ENCODE peak calls at places on chromosomes 4 and X, in eight cellular contexts. One of them, this sample, is unnamed.

GRCh38 chrX:107978707-107979307 is 3.4 kb downstream of the TEX13B start:
- DNase-seq in T-helper 9 cell: no peak
- DNase-seq in astrocyte of the spinal cord: peak; percentile 5
- DNase-seq in smooth muscle cell of the brain vasculature: no peak
- DNase-seq in left colon: no peak
- DNase-seq in stromal cell of bone marrow: peak; percentile 8
- DNase-seq in stimulated activated CD8-positive, alpha-beta memory T cell treated with anti-CD3 and anti-CD28 coated beads, Interleukin-15, amount 100 ng/mL, for 1 hour: no peak
- DNase-seq in activated T-helper 1 cell treated with Interleukin-2 at 50 U/mL for 16 hours: no peak
- DNase-seq in this sample: peak; percentile 15

GRCh38 chr4:152509595-152510209 is 26.2 kb downstream of the FBXW7 start:
- DNase-seq in left colon: no peak
- DNase-seq in T-helper 9 cell: no peak
- DNase-seq in astrocyte of the spinal cord: no peak
- DNase-seq in activated T-helper 1 cell treated with Interleukin-2 at 50 U/mL for 16 hours: no peak
- DNase-seq in stromal cell of bone marrow: no peak
- DNase-seq in stimulated activated CD8-positive, alpha-beta memory T cell treated with anti-CD3 and anti-CD28 coated beads, Interleukin-15, amount 100 ng/mL, for 1 hour: no peak
- DNase-seq in smooth muscle cell of the brain vasculature: no peak
- DNase-seq in this sample: no peak

GRCh38 chr4:96194993-96195392 is 355.1 kb downstream of the PDHA2 start:
- DNase-seq in smooth muscle cell of the brain vasculature: no peak
- DNase-seq in activated T-helper 1 cell treated with Interleukin-2 at 50 U/mL for 16 hours: no peak
- DNase-seq in left colon: no peak
- DNase-seq in stromal cell of bone marrow: no peak
- DNase-seq in astrocyte of the spinal cord: peak; percentile 36
- DNase-seq in T-helper 9 cell: no peak
- DNase-seq in stimulated activated CD8-positive, alpha-beta memory T cell treated with anti-CD3 and anti-CD28 coated beads, Interleukin-15, amount 100 ng/mL, for 1 hour: no peak
- DNase-seq in this sample: no peak

GRCh38 chrX:137574102-137574783 is 8.3 kb downstream of the ZIC3 start:
- DNase-seq in activated T-helper 1 cell treated with Interleukin-2 at 50 U/mL for 16 hours: no peak
- DNase-seq in stromal cell of bone marrow: no peak
- DNase-seq in astrocyte of the spinal cord: peak; percentile 81
- DNase-seq in left colon: no peak
- DNase-seq in stimulated activated CD8-positive, alpha-beta memory T cell treated with anti-CD3 and anti-CD28 coated beads, Interleukin-15, amount 100 ng/mL, for 1 hour: no peak
- DNase-seq in T-helper 9 cell: no peak
- DNase-seq in smooth muscle cell of the brain vasculature: no peak
- DNase-seq in this sample: no peak

GRCh38 chr4:72365016-72365415 is 204.0 kb downstream of the ADAMTS3 start:
- DNase-seq in astrocyte of the spinal cord: no peak
- DNase-seq in activated T-helper 1 cell treated with Interleukin-2 at 50 U/mL for 16 hours: no peak
- DNase-seq in stromal cell of bone marrow: no peak
- DNase-seq in stimulated activated CD8-positive, alpha-beta memory T cell treated with anti-CD3 and anti-CD28 coated beads, Interleukin-15, amount 100 ng/mL, for 1 hour: no peak
- DNase-seq in T-helper 9 cell: no peak
- DNase-seq in smooth muscle cell of the brain vasculature: no peak
- DNase-seq in left colon: no peak
- DNase-seq in this sample: no peak

GRCh38 chr4:83112678-83113428 is 1.7 kb downstream of the PLAC8 start:
- DNase-seq in activated T-helper 1 cell treated with Interleukin-2 at 50 U/mL for 16 hours: no peak
- DNase-seq in left colon: no peak
- DNase-seq in smooth muscle cell of the brain vasculature: no peak
- DNase-seq in stimulated activated CD8-positive, alpha-beta memory T cell treated with anti-CD3 and anti-CD28 coated beads, Interleukin-15, amount 100 ng/mL, for 1 hour: no peak
- DNase-seq in stromal cell of bone marrow: no peak
- DNase-seq in astrocyte of the spinal cord: peak; percentile 36
- DNase-seq in T-helper 9 cell: no peak
- DNase-seq in this sample: peak; percentile 52

GRCh38 chr4:48780867-48781219 is 764 bp upstream of the FRYL start:
- DNase-seq in activated T-helper 1 cell treated with Interleukin-2 at 50 U/mL for 16 hours: no peak
- DNase-seq in left colon: peak; percentile 80
- DNase-seq in stromal cell of bone marrow: no peak
- DNase-seq in stimulated activated CD8-positive, alpha-beta memory T cell treated with anti-CD3 and anti-CD28 coated beads, Interleukin-15, amount 100 ng/mL, for 1 hour: no peak
- DNase-seq in smooth muscle cell of the brain vasculature: no peak
- DNase-seq in astrocyte of the spinal cord: no peak
- DNase-seq in T-helper 9 cell: peak; percentile 15
- DNase-seq in this sample: peak; percentile 45

GRCh38 chrX:110006826-110007375 is 4.0 kb downstream of the TMEM164 start:
- DNase-seq in stromal cell of bone marrow: no peak
- DNase-seq in T-helper 9 cell: no peak
- DNase-seq in smooth muscle cell of the brain vasculature: no peak
- DNase-seq in astrocyte of the spinal cord: no peak
- DNase-seq in activated T-helper 1 cell treated with Interleukin-2 at 50 U/mL for 16 hours: no peak
- DNase-seq in stimulated activated CD8-positive, alpha-beta memory T cell treated with anti-CD3 and anti-CD28 coated beads, Interleukin-15, amount 100 ng/mL, for 1 hour: no peak
- DNase-seq in left colon: no peak
- DNase-seq in this sample: peak; percentile 14

GRCh38 chr4:24273148-24273547 is 311.2 kb downstream of the DHX15 start:
- DNase-seq in stromal cell of bone marrow: no peak
- DNase-seq in smooth muscle cell of the brain vasculature: no peak
- DNase-seq in activated T-helper 1 cell treated with Interleukin-2 at 50 U/mL for 16 hours: no peak
- DNase-seq in T-helper 9 cell: no peak
- DNase-seq in astrocyte of the spinal cord: no peak
- DNase-seq in left colon: no peak
- DNase-seq in stimulated activated CD8-positive, alpha-beta memory T cell treated with anti-CD3 and anti-CD28 coated beads, Interleukin-15, amount 100 ng/mL, for 1 hour: no peak
- DNase-seq in this sample: no peak

GRCh38 chr4:151100517-151100916 is 1.1 kb downstream of the RPS3A start:
- DNase-seq in activated T-helper 1 cell treated with Interleukin-2 at 50 U/mL for 16 hours: no peak
- DNase-seq in T-helper 9 cell: no peak
- DNase-seq in stromal cell of bone marrow: no peak
- DNase-seq in stimulated activated CD8-positive, alpha-beta memory T cell treated with anti-CD3 and anti-CD28 coated beads, Interleukin-15, amount 100 ng/mL, for 1 hour: no peak
- DNase-seq in astrocyte of the spinal cord: no peak
- DNase-seq in smooth muscle cell of the brain vasculature: no peak
- DNase-seq in left colon: no peak
- DNase-seq in this sample: no peak

GRCh38 chrX:95718746-95719145 is 965.9 kb upstream of the DIAPH2 start:
- DNase-seq in stromal cell of bone marrow: no peak
- DNase-seq in stimulated activated CD8-positive, alpha-beta memory T cell treated with anti-CD3 and anti-CD28 coated beads, Interleukin-15, amount 100 ng/mL, for 1 hour: no peak
- DNase-seq in astrocyte of the spinal cord: no peak
- DNase-seq in activated T-helper 1 cell treated with Interleukin-2 at 50 U/mL for 16 hours: no peak
- DNase-seq in smooth muscle cell of the brain vasculature: no peak
- DNase-seq in T-helper 9 cell: no peak
- DNase-seq in left colon: no peak
- DNase-seq in this sample: no peak

GRCh38 chrX:46918434-46918833 is 6.2 kb downstream of the JADE3 start:
- DNase-seq in activated T-helper 1 cell treated with Interleukin-2 at 50 U/mL for 16 hours: no peak
- DNase-seq in astrocyte of the spinal cord: no peak
- DNase-seq in left colon: no peak
- DNase-seq in stromal cell of bone marrow: no peak
- DNase-seq in stimulated activated CD8-positive, alpha-beta memory T cell treated with anti-CD3 and anti-CD28 coated beads, Interleukin-15, amount 100 ng/mL, for 1 hour: no peak
- DNase-seq in T-helper 9 cell: no peak
- DNase-seq in smooth muscle cell of the brain vasculature: no peak
- DNase-seq in this sample: no peak

GRCh38 chr4:6239486-6239885 is 30.2 kb upstream of the WFS1 start:
- DNase-seq in activated T-helper 1 cell treated with Interleukin-2 at 50 U/mL for 16 hours: no peak
- DNase-seq in stimulated activated CD8-positive, alpha-beta memory T cell treated with anti-CD3 and anti-CD28 coated beads, Interleukin-15, amount 100 ng/mL, for 1 hour: no peak
- DNase-seq in T-helper 9 cell: no peak
- DNase-seq in astrocyte of the spinal cord: no peak
- DNase-seq in stromal cell of bone marrow: no peak
- DNase-seq in left colon: no peak
- DNase-seq in smooth muscle cell of the brain vasculature: no peak
- DNase-seq in this sample: no peak

GRCh38 chr4:33072340-33073089 is 2352.3 kb downstream of the PCDH7 start:
- DNase-seq in left colon: no peak
- DNase-seq in stimulated activated CD8-positive, alpha-beta memory T cell treated with anti-CD3 and anti-CD28 coated beads, Interleukin-15, amount 100 ng/mL, for 1 hour: no peak
- DNase-seq in smooth muscle cell of the brain vasculature: no peak
- DNase-seq in stromal cell of bone marrow: no peak
- DNase-seq in T-helper 9 cell: no peak
- DNase-seq in activated T-helper 1 cell treated with Interleukin-2 at 50 U/mL for 16 hours: no peak
- DNase-seq in astrocyte of the spinal cord: no peak
- DNase-seq in this sample: peak; percentile 37

GRCh38 chr4:82493721-82494425 is 63.5 kb downstream of the ENOPH1 start:
- DNase-seq in stimulated activated CD8-positive, alpha-beta memory T cell treated with anti-CD3 and anti-CD28 coated beads, Interleukin-15, amount 100 ng/mL, for 1 hour: no peak
- DNase-seq in T-helper 9 cell: no peak
- DNase-seq in astrocyte of the spinal cord: peak; percentile 43
- DNase-seq in smooth muscle cell of the brain vasculature: no peak
- DNase-seq in stromal cell of bone marrow: peak; percentile 28
- DNase-seq in left colon: no peak
- DNase-seq in activated T-helper 1 cell treated with Interleukin-2 at 50 U/mL for 16 hours: no peak
- DNase-seq in this sample: peak; percentile 25

GRCh38 chrX:110847334-110847733 is 51.7 kb upstream of the CHRDL1 start:
- DNase-seq in activated T-helper 1 cell treated with Interleukin-2 at 50 U/mL for 16 hours: no peak
- DNase-seq in stromal cell of bone marrow: peak; percentile 37
- DNase-seq in smooth muscle cell of the brain vasculature: peak; percentile 35
- DNase-seq in astrocyte of the spinal cord: peak; percentile 76
- DNase-seq in left colon: no peak
- DNase-seq in T-helper 9 cell: no peak
- DNase-seq in stimulated activated CD8-positive, alpha-beta memory T cell treated with anti-CD3 and anti-CD28 coated beads, Interleukin-15, amount 100 ng/mL, for 1 hour: no peak
- DNase-seq in this sample: peak; percentile 39

GRCh38 chrX:1546601-1547275 is 9.8 kb upstream of the P2RY8 start:
- DNase-seq in T-helper 9 cell: no peak
- DNase-seq in smooth muscle cell of the brain vasculature: no peak
- DNase-seq in stromal cell of bone marrow: no peak
- DNase-seq in stimulated activated CD8-positive, alpha-beta memory T cell treated with anti-CD3 and anti-CD28 coated beads, Interleukin-15, amount 100 ng/mL, for 1 hour: no peak
- DNase-seq in activated T-helper 1 cell treated with Interleukin-2 at 50 U/mL for 16 hours: no peak
- DNase-seq in astrocyte of the spinal cord: no peak
- DNase-seq in left colon: no peak
- DNase-seq in this sample: no peak

GRCh38 chr4:158807696-158808095 is 38.9 kb downstream of the FNIP2 start:
- DNase-seq in activated T-helper 1 cell treated with Interleukin-2 at 50 U/mL for 16 hours: no peak
- DNase-seq in smooth muscle cell of the brain vasculature: no peak
- DNase-seq in T-helper 9 cell: no peak
- DNase-seq in astrocyte of the spinal cord: no peak
- DNase-seq in stimulated activated CD8-positive, alpha-beta memory T cell treated with anti-CD3 and anti-CD28 coated beads, Interleukin-15, amount 100 ng/mL, for 1 hour: no peak
- DNase-seq in left colon: no peak
- DNase-seq in stromal cell of bone marrow: no peak
- DNase-seq in this sample: no peak

GRCh38 chr4:10983885-10984284 is 299.3 kb upstream of the CLNK start:
- DNase-seq in activated T-helper 1 cell treated with Interleukin-2 at 50 U/mL for 16 hours: no peak
- DNase-seq in left colon: no peak
- DNase-seq in stromal cell of bone marrow: no peak
- DNase-seq in astrocyte of the spinal cord: no peak
- DNase-seq in smooth muscle cell of the brain vasculature: no peak
- DNase-seq in T-helper 9 cell: no peak
- DNase-seq in stimulated activated CD8-positive, alpha-beta memory T cell treated with anti-CD3 and anti-CD28 coated beads, Interleukin-15, amount 100 ng/mL, for 1 hour: no peak
- DNase-seq in this sample: no peak

GRCh38 chr4:17958185-17958584 is 63.4 kb downstream of the LCORL start:
- DNase-seq in T-helper 9 cell: no peak
- DNase-seq in left colon: no peak
- DNase-seq in stimulated activated CD8-positive, alpha-beta memory T cell treated with anti-CD3 and anti-CD28 coated beads, Interleukin-15, amount 100 ng/mL, for 1 hour: no peak
- DNase-seq in smooth muscle cell of the brain vasculature: no peak
- DNase-seq in stromal cell of bone marrow: no peak
- DNase-seq in astrocyte of the spinal cord: no peak
- DNase-seq in activated T-helper 1 cell treated with Interleukin-2 at 50 U/mL for 16 hours: no peak
- DNase-seq in this sample: peak; percentile 10